ENCODE peak calls at places on chromosomes 5 and 9, in nine cellular contexts. Z is uterus, A is A549, S is heart left ventricle, F is body of pancreas, U is tibial nerve, R is pancreas, G is PC-3, K is PC-9. X is an unnamed sample. For H3K4me1, the result is how much of the 10 kb centered on the place peaks cover.

GRCh38 chr5:10632110-10632903 is 68.4 kb downstream of the ANKRD33B start:
- DNase-seq in G (no peak), R (no peak), Z (no peak), A (no peak), K (no peak), S (no peak), F (no peak), U (no peak), X (no peak)

GRCh38 chr9:80948107-80948506 is 741.2 kb downstream of the TLE1 start:
- DNase-seq in F (no peak), G (no peak), K (no peak), U (no peak), A (no peak), S (no peak), Z (no peak), R (no peak), X (no peak)

GRCh38 chr5:79875230-79875629 is 115.8 kb downstream of the MTX3 start:
- DNase-seq in A (no peak), U (no peak), G (no peak), K (no peak), R (no peak), F (no peak), S (peak), Z (no peak), X (no peak)

GRCh38 chr5:152505442-152506042 is 100.5 kb upstream of the NMUR2 start:
- DNase-seq in K (peak), R (no peak), G (peak), F (peak), Z (no peak), S (peak), A (peak), U (no peak), X (peak)

GRCh38 chr9:108746864-108747263 is 108.9 kb downstream of the ACTL7B start:
- DNase-seq in U (no peak), R (no peak), K (no peak), F (no peak), S (no peak), A (no peak), G (peak), Z (no peak), X (no peak)

GRCh38 chr9:16202913-16203734 is 650.3 kb downstream of the CCDC171 start:
- DNase-seq in A (peak), R (no peak), S (no peak), G (peak), F (no peak), K (peak), U (no peak), Z (no peak), X (no peak)

GRCh38 chr5:9557696-9558095 is 11.8 kb upstream of the SEMA5A start:
- DNase-seq in K (peak), R (no peak), F (no peak), G (peak), A (no peak), S (no peak), U (no peak), Z (no peak), X (no peak)

GRCh38 chr9:113538646-113539430 is 75.3 kb downstream of the RGS3 start:
- DNase-seq in R (peak), F (no peak), G (no peak), U (no peak), S (no peak), Z (no peak), K (no peak), A (no peak), X (no peak)

GRCh38 chr5:95759634-95760033 is 28.5 kb downstream of the RHOBTB3 start:
- DNase-seq in R (no peak), G (peak), K (no peak), F (no peak), Z (no peak), S (no peak), U (no peak), A (no peak), X (peak)

GRCh38 chr9:114571391-114571790 is 16.2 kb upstream of the ATP6V1G1 start:
- DNase-seq in G (no peak), R (no peak), K (no peak), Z (no peak), A (no peak), F (peak), S (no peak), U (no peak), X (no peak)

GRCh38 chr5:4630031-4630430 is 510.1 kb upstream of the ADAMTS16 start:
- DNase-seq in U (no peak), G (no peak), Z (no peak), K (no peak), F (no peak), S (no peak), R (no peak), A (peak), X (no peak)

GRCh38 chr5:167899490-167899889 is 392.0 kb upstream of the WWC1 start:
- DNase-seq in U (no peak), R (no peak), S (no peak), Z (no peak), G (peak), F (no peak), A (no peak), K (peak), X (no peak)

GRCh38 chr9:92640398-92641091 is 29.4 kb downstream of the IPPK start:
- DNase-seq in F (no peak), R (peak), Z (peak), S (no peak), K (no peak), A (no peak), G (no peak), U (no peak), X (no peak)

GRCh38 chr9:12424243-12424642 is 268.9 kb upstream of the TYRP1 start:
- DNase-seq in Z (no peak), S (no peak), K (no peak), A (no peak), G (no peak), U (no peak), F (no peak), R (no peak), X (no peak)

DNA sequence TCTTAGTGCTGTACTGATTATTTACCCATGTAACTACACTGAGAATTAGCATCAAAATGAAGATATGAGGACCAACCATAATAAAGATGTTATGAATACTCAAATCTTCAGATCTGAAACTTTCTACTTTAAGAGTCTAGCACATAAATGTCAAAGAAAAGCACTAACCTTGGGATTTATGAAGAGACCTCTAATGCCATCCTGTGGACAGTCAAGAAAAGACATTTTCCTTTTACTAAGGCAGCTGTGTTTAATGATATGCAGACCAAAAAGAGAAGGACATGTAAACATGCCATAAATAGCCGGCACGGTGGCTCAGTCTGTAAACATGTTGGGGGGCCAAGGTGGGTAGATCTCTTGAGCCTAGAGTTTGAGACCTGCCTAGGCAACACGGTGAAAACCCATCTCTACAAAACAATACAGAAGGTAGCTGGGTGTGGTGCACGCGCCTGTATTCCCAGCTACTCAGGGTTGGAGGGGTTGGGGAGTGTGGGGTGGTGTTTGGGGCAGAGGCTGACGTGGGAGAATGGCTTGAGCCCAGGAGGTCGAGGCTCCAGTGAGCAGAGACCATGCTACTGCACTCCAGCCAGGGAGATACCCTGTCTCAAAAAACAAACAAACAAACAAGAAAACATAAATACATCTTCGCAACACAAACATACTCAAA is 266.9 kb upstream of the TYRP1 start:
- DNase-seq in U (no peak), F (no peak), Z (no peak), G (peak), K (no peak), S (no peak), R (no peak), A (no peak), X (no peak)
- TF ChIP-seq CTCF in U (no peak), F (no peak), Z (no peak), G (peak), K (no peak), S (no peak), R (no peak), A (no peak), X (no peak)

GRCh38 chr9:70475211-70475610 is 60.8 kb upstream of the KLF9 start:
- DNase-seq in K (no peak), F (peak), G (no peak), U (no peak), R (no peak), S (no peak), A (no peak), Z (peak), X (no peak)
- H3K4me1 ChIP-seq in K (under half), F (half or more), G (under half), U (under half), R (under half), S (half or more), A (under half), Z (under half), X (under half)

DNA sequence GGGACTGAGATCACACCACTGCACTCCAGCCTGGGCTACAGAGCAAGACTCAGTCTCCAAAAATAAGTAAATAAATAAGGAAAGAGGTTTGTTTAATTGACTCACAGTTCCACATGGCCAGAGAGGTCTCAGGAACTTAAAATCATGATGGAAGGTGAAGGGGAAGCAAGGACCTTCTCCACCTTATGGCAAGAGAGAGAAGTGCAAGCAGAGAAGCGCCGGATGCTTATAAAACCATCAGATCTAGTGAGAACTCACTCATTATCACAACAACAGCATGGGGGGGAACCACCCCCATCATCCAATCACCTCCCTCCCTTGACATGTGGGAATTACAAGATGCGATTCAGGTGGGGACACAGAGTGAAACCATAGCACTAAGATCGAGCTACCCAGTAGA is 22.8 kb upstream of the RGMB start:
- DNase-seq in F (no peak), G (peak), Z (no peak), S (no peak), K (no peak), U (no peak), A (no peak), R (no peak), X (no peak)
- TF ChIP-seq CTCF in F (peak), G (peak), Z (peak), S (no peak), K (peak), U (no peak), A (peak), R (no peak), X (peak)

GRCh38 chr5:141512390-141513020 is 23.6 kb downstream of the PCDHGC5 start:
- DNase-seq in Z (peak), A (peak), U (peak), K (no peak), S (peak), R (peak), G (peak), F (peak), X (peak)
- H3K4me1 ChIP-seq in Z (under half), A (under half), U (under half), K (under half), S (half or more), R (under half), G (under half), F (under half), X (under half)